ENCODE peak calls at places on chromosome 14, in six cellular contexts. E is psoas muscle, H is AG09309, J is left lung, O is HepG2, P is omental fat pad. F is an unnamed sample.

GRCh38 chr14:72183631-72184030 is 251.4 kb downstream of the RGS6 start:
- DNase-seq in E (no peak), H (no peak), J (no peak), O (no peak), P (no peak), F (no peak)

GRCh38 chr14:78697341-78697740 is 527.2 kb downstream of the NRXN3 start:
- DNase-seq in E (no peak), H (no peak), J (no peak), O (peak), P (no peak), F (no peak)

GRCh38 chr14:20400965-20401593 is 12.2 kb downstream of the TEP1 start:
- DNase-seq in E (no peak), H (no peak), J (no peak), O (peak), P (no peak), F (no peak)

GRCh38 chr14:31696378-31696777 is 135.2 kb downstream of the NUBPL start:
- DNase-seq in E (no peak), H (no peak), J (no peak), O (no peak), P (no peak), F (no peak)

GRCh38 chr14:32382704-32383103 is 53.6 kb downstream of the AKAP6 start:
- DNase-seq in E (no peak), H (no peak), J (no peak), O (no peak), P (no peak), F (no peak)

GRCh38 chr14:89660183-89660582 is 243.2 kb upstream of the FOXN3 start:
- DNase-seq in E (no peak), H (no peak), J (no peak), O (no peak), P (no peak), F (no peak)

GRCh38 chr14:99077076-99077843 is 194.7 kb downstream of the BCL11B start:
- DNase-seq in E (no peak), H (no peak), J (no peak), O (no peak), P (no peak), F (no peak)

GRCh38 chr14:50303744-50304471 is 8.1 kb downstream of the L2HGDH start:
- DNase-seq in E (no peak), H (peak), J (peak), O (peak), P (no peak), F (no peak)

GRCh38 chr14:96590190-96590860 is 88.1 kb downstream of the PAPOLA start:
- DNase-seq in E (no peak), H (no peak), J (no peak), O (no peak), P (no peak), F (no peak)

GRCh38 chr14:34003691-34004090 is 52.8 kb upstream of the EGLN3 start:
- DNase-seq in E (peak), H (no peak), J (no peak), O (no peak), P (no peak), F (no peak)

GRCh38 chr14:74425525-74426201 is 347 bp downstream of the SYNDIG1L start:
- DNase-seq in E (peak), H (no peak), J (no peak), O (no peak), P (no peak), F (peak)

GRCh38 chr14:76109087-76109880 is 42.4 kb upstream of the GPATCH2L start:
- DNase-seq in E (no peak), H (peak), J (no peak), O (no peak), P (no peak), F (no peak)

GRCh38 chr14:99649219-99649618 is 4.3 kb downstream of the HHIPL1 start:
- DNase-seq in E (no peak), H (no peak), J (no peak), O (no peak), P (no peak), F (no peak)

GRCh38 chr14:59483360-59483759 is 848 bp downstream of the L3HYPDH start:
- DNase-seq in E (peak), H (no peak), J (no peak), O (no peak), P (no peak), F (no peak)

GRCh38 chr14:35161231-35161630 is 38.9 kb downstream of the PRORP start:
- DNase-seq in E (no peak), H (no peak), J (no peak), O (no peak), P (no peak), F (no peak)

GRCh38 chr14:67529947-67530935 is 2.8 kb upstream of the PLEKHH1 start:
- DNase-seq in E (no peak), H (no peak), J (no peak), O (no peak), P (no peak), F (no peak)

GRCh38 chr14:59424707-59425106 is 40.5 kb downstream of the GPR135 start:
- DNase-seq in E (peak), H (no peak), J (no peak), O (no peak), P (no peak), F (no peak)

GRCh38 chr14:23418021-23418420 is 9.9 kb upstream of the MYH6 start:
- DNase-seq in E (no peak), H (no peak), J (no peak), O (no peak), P (no peak), F (no peak)

GRCh38 chr14:75570797-75571196 is 7.6 kb upstream of the FLVCR2 start:
- DNase-seq in E (no peak), H (no peak), J (no peak), O (no peak), P (no peak), F (no peak)

GRCh38 chr14:94129111-94129757 is at the start of gene IFI27L2:
- DNase-seq in E (peak), H (no peak), J (peak), O (peak), P (peak), F (no peak)
- TF ChIP-seq CTCF in E (no peak), H (peak), J (peak), O (peak), P (no peak), F (peak)

GRCh38 chr14:105146181-105146975 is 22.2 kb downstream of the JAG2 start:
- DNase-seq in E (no peak), H (no peak), J (peak), O (no peak), P (no peak), F (no peak)
- TF ChIP-seq CTCF in E (no peak), H (no peak), J (no peak), O (peak), P (no peak), F (no peak)

GRCh38 chr14:102971836-102972606 is 49.6 kb downstream of the AMN start:
- DNase-seq in E (no peak), H (no peak), J (no peak), O (no peak), P (no peak), F (no peak)
- TF ChIP-seq CTCF in E (no peak), H (no peak), J (no peak), O (no peak), P (no peak), F (no peak)

GRCh38 chr14:92382677-92383076 is 59.7 kb downstream of the SLC24A4 start:
- DNase-seq in E (no peak), H (no peak), J (no peak), O (no peak), P (no peak), F (no peak)
- TF ChIP-seq CTCF in E (no peak), H (peak), J (no peak), O (peak), P (no peak), F (no peak)